ENCODE peak calls at places on chromosomes 11 and 22, in ten cellular contexts. D, M, V, W, E, J, S, I, R and X are unnamed samples. For H3K36me3, the result is how much of the 10 kb centered on the place peaks cover.

GRCh38 chr11:2576116-2576515 is 123.7 kb downstream of the KCNQ1OT1 start:
- DNase-seq in D (no peak), M (no peak), V (no peak), W (no peak), E (no peak), J (no peak), S (no peak), I (no peak), R (no peak), X (no peak)

GRCh38 chr22:19808873-19809478 is 45.7 kb downstream of the GNB1L start:
- DNase-seq in D (no peak), M (no peak), V (no peak), W (no peak), E (no peak), J (no peak), S (no peak), I (no peak), R (no peak), X (no peak)

GRCh38 chr11:69297926-69298777 is 4.2 kb downstream of the MYEOV start:
- DNase-seq in D (no peak), M (peak), V (peak), W (peak), E (no peak), J (peak), S (peak), I (peak), R (peak), X (peak)

GRCh38 chr11:130650456-130651068 is 202.1 kb downstream of the ADAMTS15 start:
- DNase-seq in D (no peak), M (no peak), V (no peak), W (no peak), E (no peak), J (no peak), S (no peak), I (no peak), R (no peak), X (no peak)

GRCh38 chr11:45106440-45106839 is 40.0 kb upstream of the PRDM11 start:
- DNase-seq in D (no peak), M (no peak), V (no peak), W (no peak), E (no peak), J (no peak), S (no peak), I (no peak), R (no peak), X (no peak)

GRCh38 chr11:122205036-122205435 is 89.0 kb upstream of the BLID start:
- DNase-seq in D (no peak), M (no peak), V (no peak), W (no peak), E (no peak), J (no peak), S (no peak), I (no peak), R (no peak), X (no peak)

GRCh38 chr22:46055176-46055850 is 78.4 kb upstream of the WNT7B start:
- DNase-seq in D (no peak), M (no peak), V (no peak), W (no peak), E (no peak), J (peak), S (no peak), I (peak), R (no peak), X (no peak)

GRCh38 chr11:1151366-1152315 is 6.1 kb upstream of the MUC5AC start:
- DNase-seq in D (no peak), M (no peak), V (peak), W (peak), E (no peak), J (no peak), S (no peak), I (no peak), R (no peak), X (no peak)

GRCh38 chr22:20211997-20212753 is 55.9 kb downstream of the RTN4R start:
- DNase-seq in D (no peak), M (no peak), V (no peak), W (peak), E (no peak), J (peak), S (no peak), I (no peak), R (no peak), X (no peak)

GRCh38 chr11:75342231-75342918 is 9.1 kb downstream of the ARRB1 start:
- DNase-seq in D (no peak), M (no peak), V (no peak), W (peak), E (no peak), J (no peak), S (no peak), I (no peak), R (no peak), X (no peak)

GRCh38 chr11:99234534-99234933 is 213.8 kb downstream of the CNTN5 start:
- DNase-seq in D (no peak), M (no peak), V (no peak), W (no peak), E (no peak), J (no peak), S (no peak), I (no peak), R (no peak), X (no peak)

GRCh38 chr22:19796169-19796568 is 35.6 kb downstream of the TBX1 start:
- DNase-seq in D (no peak), M (no peak), V (no peak), W (no peak), E (no peak), J (no peak), S (no peak), I (no peak), R (no peak), X (no peak)

GRCh38 chr11:18844753-18845367 is 53.3 kb upstream of the PTPN5 start:
- DNase-seq in D (peak), M (no peak), V (no peak), W (peak), E (peak), J (no peak), S (no peak), I (peak), R (no peak), X (no peak)

GRCh38 chr11:127649958-127650357 is 649.4 kb upstream of the KIRREL3 start:
- DNase-seq in D (no peak), M (no peak), V (no peak), W (no peak), E (no peak), J (no peak), S (no peak), I (no peak), R (no peak), X (no peak)

GRCh38 chr11:99865951-99866350 is 821.1 kb upstream of the ARHGAP42 start:
- DNase-seq in D (no peak), M (no peak), V (no peak), W (no peak), E (no peak), J (no peak), S (no peak), I (no peak), R (no peak), X (no peak)

GRCh38 chr11:64129403-64129802 is 36.5 kb downstream of the MACROD1 start:
- DNase-seq in D (no peak), M (no peak), V (no peak), W (no peak), E (no peak), J (no peak), S (no peak), I (no peak), R (no peak), X (no peak)

GRCh38 chr11:121429556-121429955 is 22.6 kb upstream of the SORL1 start:
- DNase-seq in D (no peak), M (no peak), V (no peak), W (no peak), E (no peak), J (no peak), S (no peak), I (no peak), R (no peak), X (no peak)

GRCh38 chr22:42901790-42902508 is 44.9 kb upstream of the ARFGAP3 start:
- DNase-seq in D (no peak), M (no peak), V (no peak), W (peak), E (no peak), J (no peak), S (no peak), I (no peak), R (no peak), X (no peak)

GRCh38 chr22:44985906-44986527 is 23.8 kb downstream of the PHF21B start:
- DNase-seq in D (no peak), M (no peak), V (no peak), W (no peak), E (no peak), J (no peak), S (no peak), I (no peak), R (no peak), X (no peak)
- H3K36me3 ChIP-seq in D (under half), M (under half), V (under half), W (under half), E (under half), J (under half), S (under half), I (under half), R (under half), X (under half)

GRCh38 chr11:65501005-65501529 is 2.2 kb downstream of the MALAT1 start:
- DNase-seq in D (no peak), M (no peak), V (no peak), W (no peak), E (no peak), J (no peak), S (peak), I (no peak), R (no peak), X (peak)
- H3K4me3 ChIP-seq in D (peak), M (peak), V (peak), W (peak), E (peak), J (peak), S (peak), I (peak), R (peak), X (peak)

GRCh38 chr11:60925685-60926267 is 1.5 kb downstream of the TMEM132A start:
- DNase-seq in D (no peak), M (no peak), V (no peak), W (peak), E (no peak), J (no peak), S (no peak), I (no peak), R (no peak), X (no peak)
- H3K36me3 ChIP-seq in D (under half), M (under half), V (under half), W (under half), E (under half), J (under half), S (under half), I (under half), R (under half), X (under half)

GRCh38 chr22:38313384-38313955 is 3.8 kb downstream of the CSNK1E start:
- DNase-seq in D (peak), M (no peak), V (no peak), W (no peak), E (no peak), J (no peak), S (peak), I (peak), R (peak), X (peak)

GRCh38 chr22:38315801-38316339 is 1.4 kb downstream of the CSNK1E start:
- DNase-seq in D (no peak), M (no peak), V (no peak), W (no peak), E (no peak), J (no peak), S (no peak), I (no peak), R (peak), X (peak)

GRCh38 chr22:38314140-38314991 is 2.9 kb downstream of the CSNK1E start:
- DNase-seq in D (peak), M (no peak), V (no peak), W (peak), E (no peak), J (no peak), S (no peak), I (peak), R (peak), X (peak)

GRCh38 chr22:38316340-38317236 is 645 bp downstream of the CSNK1E start:
- DNase-seq in D (peak), M (peak), V (peak), W (peak), E (peak), J (peak), S (peak), I (peak), R (peak), X (peak)

DNA sequence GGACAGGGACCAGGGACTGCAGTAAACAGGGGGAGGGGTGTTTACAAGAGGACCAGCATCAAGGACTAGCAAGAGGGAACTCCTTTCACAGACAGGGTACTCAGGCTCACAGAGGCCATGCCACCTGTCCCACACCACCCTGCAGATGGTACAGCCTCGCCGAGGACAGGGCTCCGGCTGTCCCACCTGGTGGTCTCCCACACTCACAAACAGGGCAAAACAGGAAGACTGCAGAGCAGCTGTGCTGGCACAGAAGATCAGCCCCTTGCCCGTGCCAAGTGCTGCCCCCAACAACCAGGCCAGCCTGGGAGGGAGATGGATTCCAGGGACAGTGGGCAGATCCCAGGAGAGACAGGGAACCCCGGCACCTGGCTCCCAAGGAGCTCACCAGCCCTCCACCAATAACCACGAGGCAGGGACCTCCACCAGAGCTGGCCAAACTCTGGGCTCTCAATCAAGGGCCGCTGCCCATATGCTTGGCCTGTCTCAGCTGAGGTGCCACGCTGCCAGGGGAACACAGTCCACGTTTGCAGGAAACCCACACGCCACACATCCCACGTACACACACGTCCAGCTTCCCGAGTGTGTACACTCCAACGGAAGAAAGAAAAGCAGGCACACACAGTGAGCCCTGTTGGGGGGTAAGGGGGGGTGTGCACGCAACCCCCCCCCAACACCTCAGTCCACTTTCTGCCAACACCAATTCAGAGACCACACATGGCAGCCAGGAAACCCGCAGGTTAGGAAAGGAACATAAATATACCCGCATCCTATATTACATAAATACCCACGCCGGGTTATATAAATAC is 2.0 kb downstream of the CSNK1E start:
- DNase-seq in D (peak), M (peak), V (no peak), W (no peak), E (no peak), J (no peak), S (peak), I (peak), R (peak), X (peak)
- H3K4me3 ChIP-seq in D (peak), M (peak), V (peak), W (peak), E (peak), J (peak), S (peak), I (peak), R (peak), X (no peak)

GRCh38 chr11:65291613-65292012 is 23.1 kb upstream of the CDC42EP2 start:
- DNase-seq in D (no peak), M (no peak), V (no peak), W (no peak), E (no peak), J (no peak), S (no peak), I (peak), R (no peak), X (no peak)

GRCh38 chr11:65288706-65289536 is 25.7 kb upstream of the CDC42EP2 start:
- DNase-seq in D (no peak), M (no peak), V (no peak), W (no peak), E (peak), J (no peak), S (no peak), I (no peak), R (no peak), X (no peak)

GRCh38 chr11:65290448-65291165 is 24.1 kb upstream of the CDC42EP2 start:
- DNase-seq in D (no peak), M (no peak), V (no peak), W (no peak), E (peak), J (peak), S (no peak), I (peak), R (no peak), X (no peak)

GRCh38 chr11:65287601-65288000 is 25.8 kb downstream of the POLA2 start:
- DNase-seq in D (no peak), M (no peak), V (no peak), W (no peak), E (no peak), J (no peak), S (no peak), I (no peak), R (no peak), X (no peak)

GRCh38 chr11:65286686-65287085 is 24.9 kb downstream of the POLA2 start:
- DNase-seq in D (no peak), M (no peak), V (no peak), W (no peak), E (no peak), J (no peak), S (no peak), I (no peak), R (no peak), X (no peak)
- H3K36me3 ChIP-seq in D (under half), M (under half), V (under half), W (half or more), E (under half), J (under half), S (under half), I (under half), R (under half), X (under half)

GRCh38 chr11:59556883-59557205 is 45.5 kb downstream of the OR4D9 start:
- DNase-seq in D (peak), M (no peak), V (no peak), W (peak), E (no peak), J (no peak), S (no peak), I (peak), R (no peak), X (no peak)
- H3K4me3 ChIP-seq in D (peak), M (no peak), V (no peak), W (peak), E (peak), J (no peak), S (peak), I (no peak), R (peak), X (no peak)

DNA sequence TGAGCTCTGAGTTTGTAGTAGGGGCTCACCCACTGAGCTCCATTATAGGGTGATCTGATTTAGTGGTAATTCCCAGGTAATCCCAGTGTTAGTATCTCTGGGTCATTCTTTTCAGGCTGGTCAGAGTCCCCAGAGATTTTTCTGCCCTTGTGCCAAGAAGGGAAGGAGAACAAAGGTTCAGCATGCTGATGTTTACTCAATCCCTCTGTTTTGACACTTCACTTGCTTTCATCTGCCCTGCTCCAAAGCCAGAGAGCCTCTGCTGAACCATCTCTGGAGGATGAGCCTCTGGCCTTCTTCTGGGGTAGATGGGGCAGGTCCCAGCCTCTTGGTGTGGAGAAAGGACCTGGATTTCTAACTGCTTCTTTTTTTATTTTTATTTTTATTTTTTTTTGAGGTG is 10.2 kb downstream of the UPB1 start:
- DNase-seq in D (no peak), M (no peak), V (no peak), W (no peak), E (no peak), J (no peak), S (no peak), I (no peak), R (no peak), X (no peak)
- H3K36me3 ChIP-seq in D (under half), M (under half), V (under half), W (under half), E (under half), J (under half), S (under half), I (under half), R (under half), X (under half)

GRCh38 chr22:48513929-48514328 is 1313.7 kb downstream of the BRD1 start:
- DNase-seq in D (no peak), M (no peak), V (no peak), W (no peak), E (no peak), J (no peak), S (no peak), I (no peak), R (no peak), X (no peak)
- H3K4me3 ChIP-seq in D (no peak), M (no peak), V (no peak), W (no peak), E (no peak), J (no peak), S (no peak), I (no peak), R (no peak), X (no peak)

GRCh38 chr22:50285568-50286229 is 15.5 kb upstream of the MAPK11 start:
- DNase-seq in D (no peak), M (no peak), V (no peak), W (no peak), E (no peak), J (no peak), S (no peak), I (no peak), R (no peak), X (no peak)
- H3K36me3 ChIP-seq in D (under half), M (half or more), V (under half), W (under half), E (half or more), J (half or more), S (under half), I (half or more), R (under half), X (under half)

DNA sequence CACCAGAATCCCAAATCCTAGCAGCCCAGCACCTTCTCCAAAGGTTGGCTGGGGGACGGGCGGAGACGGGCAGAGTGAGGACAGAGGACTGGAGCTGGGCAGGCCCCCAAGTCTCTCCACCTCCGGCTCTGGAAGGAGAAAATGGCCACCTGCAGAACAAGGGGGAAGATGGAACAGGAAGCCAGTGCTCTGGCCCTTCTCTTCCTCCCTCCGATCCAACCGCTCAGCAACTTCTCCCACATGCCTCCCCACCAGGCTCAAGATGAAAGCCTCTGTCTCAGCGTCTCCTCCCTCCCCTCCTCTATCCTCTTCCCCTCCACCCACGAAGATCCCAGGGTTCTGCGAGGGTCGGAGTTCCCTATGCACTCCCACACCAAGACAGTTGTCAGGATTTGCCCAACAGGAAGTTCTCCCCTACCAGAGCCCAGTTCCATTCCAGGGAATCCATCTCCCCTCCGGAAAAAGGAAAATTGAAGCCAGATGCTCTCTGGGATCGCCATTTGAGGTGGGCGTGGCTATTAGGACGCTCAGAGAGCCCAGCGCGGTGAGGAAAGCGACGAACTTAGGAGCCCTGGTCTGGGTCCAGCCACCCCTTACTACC is 20.0 kb downstream of the ADA2 start:
- DNase-seq in D (peak), M (no peak), V (no peak), W (no peak), E (no peak), J (no peak), S (no peak), I (no peak), R (no peak), X (no peak)
- H3K4me3 ChIP-seq in D (peak), M (peak), V (no peak), W (peak), E (no peak), J (peak), S (no peak), I (peak), R (no peak), X (no peak)